ENCODE peak calls at places on chromosomes 6 and 20, in four cellular contexts. One of them, this sample, is unnamed.

GRCh38 chr20:24095753-24096152 is 107.2 kb upstream of the GGTLC1 start:
- DNase-seq in bronchial epithelial cell: peak
- DNase-seq in osteocyte: no peak
- DNase-seq in H4: no peak
- DNase-seq in this sample: peak

GRCh38 chr6:33199687-33200233 is 705 bp downstream of the RXRB start:
- DNase-seq in bronchial epithelial cell: peak
- DNase-seq in osteocyte: no peak
- DNase-seq in H4: peak
- DNase-seq in this sample: no peak

GRCh38 chr20:22546344-22546743 is 38.0 kb downstream of the FOXA2 start:
- DNase-seq in bronchial epithelial cell: no peak
- DNase-seq in osteocyte: no peak
- DNase-seq in H4: no peak
- DNase-seq in this sample: no peak

GRCh38 chr6:160861824-160862223 is 129.7 kb upstream of the MAP3K4 start:
- DNase-seq in bronchial epithelial cell: no peak
- DNase-seq in osteocyte: no peak
- DNase-seq in H4: no peak
- DNase-seq in this sample: no peak

GRCh38 chr6:148440877-148441453 is 98.3 kb downstream of the SASH1 start:
- DNase-seq in bronchial epithelial cell: peak
- DNase-seq in osteocyte: peak
- DNase-seq in H4: peak
- DNase-seq in this sample: peak

GRCh38 chr6:140537834-140538680 is 1163.6 kb upstream of the CITED2 start:
- DNase-seq in bronchial epithelial cell: peak
- DNase-seq in osteocyte: no peak
- DNase-seq in H4: peak
- DNase-seq in this sample: peak

GRCh38 chr6:52576054-52576391 is 837 bp downstream of the TRAM2 start:
- DNase-seq in bronchial epithelial cell: no peak
- DNase-seq in osteocyte: no peak
- DNase-seq in H4: no peak
- DNase-seq in this sample: no peak

GRCh38 chr6:169904051-169904922 is 152.9 kb downstream of the ERMARD start:
- DNase-seq in bronchial epithelial cell: no peak
- DNase-seq in osteocyte: no peak
- DNase-seq in H4: no peak
- DNase-seq in this sample: no peak

GRCh38 chr6:137271245-137272183 is 52.3 kb upstream of the IFNGR1 start:
- DNase-seq in bronchial epithelial cell: peak
- DNase-seq in osteocyte: no peak
- DNase-seq in H4: peak
- DNase-seq in this sample: no peak

GRCh38 chr20:52081791-52082190 is 109.8 kb downstream of the ZFP64 start:
- DNase-seq in bronchial epithelial cell: no peak
- DNase-seq in osteocyte: no peak
- DNase-seq in H4: no peak
- DNase-seq in this sample: no peak

GRCh38 chr6:44789061-44789460 is 401.6 kb downstream of the CDC5L start:
- DNase-seq in bronchial epithelial cell: no peak
- DNase-seq in osteocyte: no peak
- DNase-seq in H4: no peak
- DNase-seq in this sample: no peak

This sample was measured in epithelial cell of prostate.